ENCODE peak calls at places on chromosomes 11 and 22, in four cellular contexts. M is iPS DF 6.9, N is sigmoid colon, V is SJSA1. E is an unnamed sample. For H3K36me3, the result is how much of the 10 kb centered on the place peaks cover.

GRCh38 chr22:49971232-49972162 is 10.9 kb downstream of the PIM3 start:
- DNase-seq in V (no peak), M (no peak), N (peak), E (peak)

GRCh38 chr22:24826710-24827285 is 20.8 kb downstream of the SGSM1 start:
- DNase-seq in M (no peak), N (no peak), V (no peak), E (no peak)

GRCh38 chr22:27892064-27892463 is 27.0 kb downstream of the PITPNB start:
- DNase-seq in N (no peak), V (no peak), M (no peak), E (no peak)

GRCh38 chr11:70210051-70210501 is 7.0 kb downstream of the FADD start:
- DNase-seq in M (no peak), N (no peak), V (no peak), E (no peak)

GRCh38 chr11:35111171-35112055 is 27.6 kb upstream of the CD44 start:
- DNase-seq in V (peak), N (no peak), M (no peak), E (no peak)

GRCh38 chr11:72821221-72821919 is 7.2 kb downstream of the ATG16L2 start:
- DNase-seq in M (no peak), N (no peak), V (no peak), E (no peak)

GRCh38 chr11:14554959-14555358 is 34.8 kb upstream of the PSMA1 start:
- DNase-seq in M (no peak), N (no peak), V (no peak), E (no peak)

GRCh38 chr11:2102132-2102882 is 36.9 kb downstream of the IGF2 start:
- DNase-seq in V (no peak), N (peak), M (no peak), E (no peak)

GRCh38 chr11:86447763-86448480 is 73.2 kb downstream of the CCDC81 start:
- DNase-seq in N (no peak), V (no peak), M (no peak), E (no peak)

GRCh38 chr11:60872124-60872951 is 5.0 kb downstream of the ZP1 start:
- DNase-seq in M (no peak), N (peak), V (no peak), E (no peak)

GRCh38 chr11:27807594-27807993 is 107.3 kb upstream of the BDNF start:
- DNase-seq in M (no peak), V (no peak), N (no peak), E (no peak)

GRCh38 chr22:39277135-39277607 is 32.4 kb upstream of the PDGFB start:
- DNase-seq in V (peak), M (no peak), N (no peak), E (no peak)

GRCh38 chr11:82733444-82734119 is at the start of gene FAM181B:
- DNase-seq in V (peak), N (peak), M (peak), E (peak)

GRCh38 chr22:41825376-41825775 is 7.5 kb upstream of the SREBF2 start:
- DNase-seq in M (no peak), V (no peak), N (no peak), E (no peak)

GRCh38 chr11:90525962-90526361 is 303.1 kb upstream of the CHORDC1 start:
- DNase-seq in N (no peak), V (no peak), M (no peak), E (no peak)

GRCh38 chr11:80937831-80938230 is 1497.0 kb upstream of the TENM4 start:
- DNase-seq in V (no peak), M (no peak), N (no peak), E (no peak)

GRCh38 chr11:587978-588380 is 11.7 kb downstream of the PHRF1 start:
- DNase-seq in N (no peak), M (no peak), V (no peak), E (no peak)

GRCh38 chr11:7595016-7595869 is 78.1 kb downstream of the CYB5R2 start:
- DNase-seq in V (no peak), N (no peak), M (no peak), E (peak)

GRCh38 chr11:62922653-62923371 is 1.6 kb upstream of the CHRM1 start:
- DNase-seq in V (no peak), N (no peak), M (no peak), E (peak)

GRCh38 chr11:62921201-62921572 is at the start of gene CHRM1:
- DNase-seq in M (no peak), V (no peak), N (no peak), E (no peak)

GRCh38 chr11:62919898-62920640 is 1.1 kb downstream of the CHRM1 start:
- DNase-seq in N (no peak), M (no peak), V (no peak), E (peak)

GRCh38 chr11:62922189-62922589 is 1.0 kb upstream of the CHRM1 start:
- DNase-seq in N (no peak), M (no peak), V (no peak), E (peak)

DNA sequence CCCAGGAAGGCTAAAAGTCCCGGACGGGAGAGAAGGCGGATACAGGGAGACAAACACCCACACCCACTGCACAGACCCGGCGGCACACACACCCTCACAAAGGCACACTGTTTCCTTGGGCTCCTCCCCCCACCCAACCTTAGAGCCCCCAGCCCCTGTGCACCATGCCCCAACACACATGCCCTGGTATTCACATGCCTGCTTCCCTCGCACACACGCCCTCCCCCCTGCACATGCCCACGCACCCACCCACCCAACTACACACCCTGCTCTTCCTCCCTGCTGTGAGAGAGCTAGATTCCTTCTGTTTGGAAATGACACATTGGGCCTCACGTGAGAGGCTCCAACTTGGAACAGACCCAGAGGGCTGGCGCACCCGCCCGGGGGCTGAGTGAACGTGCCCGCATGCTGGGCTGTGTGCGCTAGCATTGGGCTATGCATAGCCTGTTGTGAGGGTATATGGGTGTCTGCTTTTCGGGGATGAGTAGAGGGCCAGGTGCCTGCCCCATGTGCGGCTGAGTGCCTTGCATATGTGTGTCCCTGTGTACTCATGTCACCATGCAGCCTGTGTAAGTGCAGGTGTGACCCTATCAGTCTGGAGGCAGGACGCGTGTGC is 518 bp upstream of the CHRM1 start:
- DNase-seq in N (no peak), V (no peak), M (no peak), E (peak)
- H3K4me3 ChIP-seq in N (no peak), V (no peak), M (no peak), E (no peak)

GRCh38 chr11:112042161-112042960 is 17.2 kb downstream of the DLAT start:
- DNase-seq in N (no peak), V (no peak), M (no peak), E (no peak)
- H3K36me3 ChIP-seq in N (half or more), V (under half), M (under half), E (under half)

GRCh38 chr11:65897020-65897471 is 3.1 kb downstream of the FOSL1 start:
- DNase-seq in N (no peak), M (no peak), V (no peak), E (no peak)
- H3K4me3 ChIP-seq in N (no peak), M (no peak), V (peak), E (no peak)

DNA sequence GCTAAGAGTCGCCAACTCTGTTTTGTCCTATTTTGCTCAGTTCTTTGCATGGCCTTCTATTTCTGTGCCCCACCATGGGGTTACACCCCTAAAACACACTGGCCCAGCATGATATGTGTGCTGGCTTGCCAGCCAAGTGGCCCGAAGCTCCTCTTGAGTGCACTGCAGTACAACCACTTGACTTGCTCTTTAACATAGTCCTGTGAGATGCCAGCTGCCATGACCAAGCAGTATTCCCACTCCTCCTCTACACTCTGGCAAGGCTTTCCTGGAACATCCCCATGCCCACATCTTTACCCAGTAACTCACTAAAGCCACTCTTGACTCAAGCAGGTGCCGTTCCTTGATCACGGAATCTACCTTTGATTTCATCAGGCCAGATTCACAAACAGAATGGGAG is 102.9 kb upstream of the GAL start:
- DNase-seq in M (no peak), V (no peak), N (peak), E (no peak)
- H3K36me3 ChIP-seq in M (under half), V (half or more), N (half or more), E (under half)

GRCh38 chr22:45608763-45609180 is 62.9 kb upstream of the ATXN10 start:
- DNase-seq in N (no peak), V (peak), M (no peak), E (no peak)

GRCh38 chr22:45612451-45612901 is 59.2 kb upstream of the ATXN10 start:
- DNase-seq in V (peak), N (peak), M (no peak), E (no peak)

GRCh38 chr22:45616432-45616831 is 55.2 kb upstream of the ATXN10 start:
- DNase-seq in N (no peak), V (no peak), M (no peak), E (no peak)

GRCh38 chr22:45615364-45615763 is 56.3 kb upstream of the ATXN10 start:
- DNase-seq in V (no peak), N (no peak), M (no peak), E (no peak)

DNA sequence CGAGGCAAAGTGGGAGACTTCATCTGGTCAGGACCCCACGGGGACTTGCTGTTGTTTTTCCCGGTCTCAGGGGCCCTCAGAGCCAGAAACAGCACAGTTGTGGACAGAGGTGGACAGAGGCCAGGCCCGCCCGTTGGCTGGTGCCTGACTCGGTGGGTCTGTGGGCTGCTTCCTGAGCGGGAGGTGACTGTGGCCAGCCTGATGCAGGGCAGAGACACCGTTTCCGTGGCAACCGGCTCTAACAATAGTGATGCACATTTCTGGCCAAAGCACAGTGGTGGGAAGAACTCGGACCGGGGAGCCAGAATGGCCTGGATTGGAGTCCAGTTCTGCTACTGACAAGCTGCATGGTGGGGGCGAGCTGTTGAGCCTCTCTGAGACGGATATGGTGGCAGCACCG is 58.7 kb upstream of the ATXN10 start:
- DNase-seq in M (no peak), V (no peak), N (no peak), E (no peak)
- H3K4me3 ChIP-seq in M (no peak), V (no peak), N (no peak), E (no peak)

GRCh38 chr11:88337342-88338222 is at the start of gene CTSC:
- DNase-seq in M (peak), N (peak), V (peak), E (peak)

GRCh38 chr11:88332851-88333250 is 4.7 kb downstream of the CTSC start:
- DNase-seq in N (no peak), V (no peak), M (no peak), E (no peak)

GRCh38 chr11:88338223-88338661 is 706 bp upstream of the CTSC start:
- DNase-seq in N (peak), M (no peak), V (peak), E (peak)

GRCh38 chr11:88330826-88331428 is 6.6 kb downstream of the CTSC start:
- DNase-seq in M (no peak), V (no peak), N (no peak), E (no peak)

GRCh38 chr11:88335284-88335683 is 2.3 kb downstream of the CTSC start:
- DNase-seq in N (no peak), M (no peak), V (no peak), E (no peak)
- H3K36me3 ChIP-seq in N (under half), M (under half), V (under half), E (under half)

DNA sequence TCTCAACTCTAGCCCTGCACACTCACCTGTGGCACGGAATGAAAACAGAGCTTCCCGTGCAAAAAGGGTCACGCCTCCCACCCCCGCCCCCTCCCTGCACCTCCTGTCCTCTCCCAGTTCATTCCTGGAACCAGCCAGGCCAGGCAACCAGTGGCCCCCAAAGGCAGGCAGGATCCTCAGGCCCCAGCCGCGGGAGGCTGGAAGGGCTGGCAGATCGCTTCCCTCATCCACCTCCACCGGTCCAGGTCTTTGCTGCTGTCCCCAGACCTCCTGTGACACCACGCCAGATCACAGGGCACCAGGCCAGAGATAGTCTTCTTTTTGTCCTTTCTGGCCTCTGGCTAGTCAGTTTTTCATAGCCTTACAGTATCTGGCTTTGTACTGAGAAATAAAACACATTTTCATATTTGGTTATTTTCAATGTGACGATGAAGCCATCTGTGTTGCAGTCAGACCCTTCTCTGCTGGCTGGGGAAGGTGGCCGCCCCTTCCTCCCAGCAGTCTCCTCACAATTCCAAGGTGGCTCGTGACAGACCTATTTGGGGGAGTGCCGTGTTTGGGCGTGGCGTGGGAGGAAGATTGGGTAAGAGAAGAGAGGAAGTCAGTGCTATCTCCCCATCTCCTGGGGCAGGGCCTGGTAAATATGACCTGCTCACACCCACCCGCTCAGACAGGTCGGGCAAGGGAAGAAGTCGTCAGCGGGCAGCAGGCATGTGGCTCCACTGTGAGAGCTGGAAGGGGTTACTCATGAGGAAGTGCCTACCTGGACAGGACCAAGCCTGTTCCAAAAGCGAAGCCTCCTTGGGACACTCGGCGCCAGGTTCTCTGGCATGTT is 9.1 kb downstream of the SSH3 start:
- DNase-seq in N (no peak), V (no peak), M (no peak), E (no peak)
- H3K4me3 ChIP-seq in N (no peak), V (no peak), M (no peak), E (no peak)

GRCh38 chr11:20068691-20069090 is 91.6 kb downstream of the DBX1 start:
- DNase-seq in V (no peak), N (no peak), M (no peak), E (no peak)
- H3K36me3 ChIP-seq in V (under half), N (under half), M (under half), E (under half)

E was measured in H7.